ENCODE peak calls at places on chromosome 16, in six cellular contexts. One of them, this sample, is unnamed.

GRCh38 chr16:84072014-84072413 is 29.4 kb upstream of the SLC38A8 start:
- DNase-seq in IMR-90: peak; percentile 56
- DNase-seq in mesendoderm: no peak
- DNase-seq in neuronal stem cell: no peak
- DNase-seq in H9: no peak
- DNase-seq in H1: no peak
- DNase-seq in this sample: no peak

GRCh38 chr16:31023627-31024226 is 9.6 kb upstream of the STX4 start:
- DNase-seq in H9: no peak
- DNase-seq in IMR-90: no peak
- DNase-seq in H1: no peak
- DNase-seq in neuronal stem cell: no peak
- DNase-seq in mesendoderm: no peak
- DNase-seq in this sample: no peak

GRCh38 chr16:12573730-12574383 is 229.8 kb downstream of the CPPED1 start:
- DNase-seq in mesendoderm: peak; percentile 72
- DNase-seq in H1: peak; percentile 47
- DNase-seq in H9: peak; percentile 77
- DNase-seq in neuronal stem cell: peak; percentile 37
- DNase-seq in IMR-90: no peak
- DNase-seq in this sample: peak; percentile 18

GRCh38 chr16:84045001-84045817 is 2.6 kb upstream of the SLC38A8 start:
- DNase-seq in neuronal stem cell: peak; percentile 73
- DNase-seq in H1: no peak
- DNase-seq in H9: no peak
- DNase-seq in mesendoderm: peak; percentile 53
- DNase-seq in IMR-90: no peak
- DNase-seq in this sample: no peak

GRCh38 chr16:4611337-4612023 is 3.2 kb downstream of the UBALD1 start:
- DNase-seq in H1: no peak
- DNase-seq in neuronal stem cell: no peak
- DNase-seq in H9: no peak
- DNase-seq in mesendoderm: no peak
- DNase-seq in IMR-90: peak; percentile 41
- DNase-seq in this sample: peak; percentile 19

GRCh38 chr16:88378836-88379693 is 3.7 kb upstream of the ZNF469 start:
- DNase-seq in H9: no peak
- DNase-seq in H1: no peak
- DNase-seq in IMR-90: peak; percentile 35
- DNase-seq in neuronal stem cell: no peak
- DNase-seq in mesendoderm: no peak
- DNase-seq in this sample: no peak

GRCh38 chr16:8996891-8997290 is 33.2 kb upstream of the USP7 start:
- DNase-seq in mesendoderm: peak; percentile 40
- DNase-seq in H1: no peak
- DNase-seq in neuronal stem cell: no peak
- DNase-seq in IMR-90: no peak
- DNase-seq in H9: peak; percentile 49
- DNase-seq in this sample: no peak

GRCh38 chr16:20911361-20911760 is 10.8 kb downstream of the LYRM1 start:
- DNase-seq in neuronal stem cell: no peak
- DNase-seq in H1: no peak
- DNase-seq in H9: no peak
- DNase-seq in mesendoderm: no peak
- DNase-seq in IMR-90: peak; percentile 71
- DNase-seq in this sample: peak; percentile 50

GRCh38 chr16:61665512-61665911 is 370.7 kb downstream of the CDH8 start:
- DNase-seq in neuronal stem cell: no peak
- DNase-seq in IMR-90: no peak
- DNase-seq in mesendoderm: no peak
- DNase-seq in H9: no peak
- DNase-seq in H1: no peak
- DNase-seq in this sample: no peak

GRCh38 chr16:278863-279366 is 1.5 kb upstream of the ARHGDIG start:
- DNase-seq in mesendoderm: peak; percentile 72
- DNase-seq in H9: no peak
- DNase-seq in IMR-90: peak; percentile 17
- DNase-seq in H1: no peak
- DNase-seq in neuronal stem cell: no peak
- DNase-seq in this sample: peak; percentile 37

GRCh38 chr16:72924487-72924886 is 123.4 kb downstream of the ZFHX3 start:
- DNase-seq in H9: no peak
- DNase-seq in IMR-90: no peak
- DNase-seq in mesendoderm: no peak
- DNase-seq in neuronal stem cell: no peak
- DNase-seq in H1: no peak
- DNase-seq in this sample: no peak

GRCh38 chr16:90020260-90020837 is 1.1 kb upstream of the DBNDD1 start:
- DNase-seq in H9: no peak
- DNase-seq in mesendoderm: peak; percentile 45
- DNase-seq in IMR-90: peak; percentile 36
- DNase-seq in H1: no peak
- DNase-seq in neuronal stem cell: no peak
- DNase-seq in this sample: no peak

GRCh38 chr16:90019543-90020259 is 445 bp upstream of the DBNDD1 start:
- DNase-seq in neuronal stem cell: peak; percentile 62
- DNase-seq in IMR-90: peak; percentile 89
- DNase-seq in H1: no peak
- DNase-seq in H9: peak; percentile 70
- DNase-seq in mesendoderm: peak; percentile 75
- DNase-seq in this sample: peak; percentile 81

GRCh38 chr16:90020838-90021382 is 1.7 kb upstream of the DBNDD1 start:
- DNase-seq in IMR-90: peak; percentile 76
- DNase-seq in neuronal stem cell: no peak
- DNase-seq in mesendoderm: peak; percentile 71
- DNase-seq in H9: no peak
- DNase-seq in H1: no peak
- DNase-seq in this sample: no peak

GRCh38 chr16:90018297-90019200 is 707 bp downstream of the DBNDD1 start:
- DNase-seq in neuronal stem cell: no peak
- DNase-seq in H9: peak; percentile 57
- DNase-seq in IMR-90: no peak
- DNase-seq in mesendoderm: peak; percentile 43
- DNase-seq in H1: no peak
- DNase-seq in this sample: no peak

GRCh38 chr16:90019201-90019542 is at the start of gene DBNDD1:
- DNase-seq in H9: peak; percentile 47
- DNase-seq in neuronal stem cell: no peak
- DNase-seq in mesendoderm: no peak
- DNase-seq in IMR-90: no peak
- DNase-seq in H1: no peak
- DNase-seq in this sample: no peak
- H3K4ac ChIP-seq in H9: no peak within 1 kb of the TSS
- H3K4ac ChIP-seq in neuronal stem cell: peak within 1 kb of the TSS; percentile 53
- H3K4ac ChIP-seq in mesendoderm: peak within 1 kb of the TSS; percentile 26
- H3K4ac ChIP-seq in IMR-90: peak within 1 kb of the TSS; percentile 66
- H3K4ac ChIP-seq in H1: no peak within 1 kb of the TSS
- H3K4ac ChIP-seq in this sample: no peak within 1 kb of the TSS

GRCh38 chr16:58038219-58038641 is 12.7 kb downstream of the MMP15 start:
- DNase-seq in H1: no peak
- DNase-seq in IMR-90: no peak
- DNase-seq in H9: no peak
- DNase-seq in neuronal stem cell: no peak
- DNase-seq in mesendoderm: no peak
- DNase-seq in this sample: no peak
- H2BK15ac ChIP-seq in H1: no peak overlapping the region
- H2BK15ac ChIP-seq in IMR-90: no peak overlapping the region
- H2BK15ac ChIP-seq in H9: no peak overlapping the region
- H2BK15ac ChIP-seq in neuronal stem cell: no peak overlapping the region
- H2BK15ac ChIP-seq in mesendoderm: no peak overlapping the region
- H2BK15ac ChIP-seq in this sample: no peak overlapping the region

DNA sequence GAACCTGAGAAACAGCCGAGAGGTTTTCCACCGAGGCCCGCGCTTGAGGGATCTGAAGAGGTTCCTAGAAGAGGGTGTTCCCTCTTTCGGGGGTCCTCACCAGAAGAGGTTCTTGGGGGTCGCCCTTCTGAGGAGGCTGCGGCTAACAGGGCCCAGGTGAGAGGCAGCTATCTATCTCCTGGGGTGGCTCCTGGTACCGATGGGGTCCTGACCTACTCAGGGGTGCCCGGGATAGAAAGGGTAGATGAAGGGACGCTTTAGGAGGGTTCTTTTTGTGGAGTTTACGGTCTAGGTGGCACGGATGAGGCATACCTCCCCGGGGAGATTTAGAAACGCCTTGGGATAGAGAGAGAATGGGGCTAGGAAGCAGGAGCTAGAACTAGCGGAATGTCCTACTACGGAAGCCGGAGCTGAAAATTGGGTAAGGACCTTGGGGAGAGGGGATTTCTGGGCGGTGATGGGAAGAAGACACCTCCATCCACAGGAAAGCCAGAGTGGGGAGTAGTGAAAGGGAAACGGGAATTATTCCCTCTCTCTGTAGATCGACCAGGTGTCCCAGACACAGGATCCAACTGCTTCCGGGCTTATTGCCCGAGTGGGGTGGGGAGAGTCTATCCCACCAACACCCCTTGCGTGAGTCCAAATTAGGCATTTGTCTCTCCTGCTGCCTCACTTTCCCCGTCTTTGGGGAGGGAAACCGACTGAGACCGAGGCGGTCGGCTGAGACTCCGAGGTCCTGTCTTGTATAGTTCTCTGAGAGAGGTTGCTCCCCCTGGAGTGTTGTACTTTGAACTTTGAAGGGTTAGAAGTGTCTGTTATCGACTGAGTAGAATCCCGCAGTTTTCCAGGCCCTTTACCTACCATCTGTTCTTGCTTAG is 740 bp downstream of the RSPRY1 start:
- DNase-seq in H9: peak; percentile 28
- DNase-seq in mesendoderm: peak; percentile 77
- DNase-seq in neuronal stem cell: peak; percentile 29
- DNase-seq in IMR-90: no peak
- DNase-seq in H1: no peak
- DNase-seq in this sample: peak; percentile 60
- H2AK5ac ChIP-seq in H9: no peak overlapping the region
- H2AK5ac ChIP-seq in mesendoderm: no peak overlapping the region
- H2AK5ac ChIP-seq in neuronal stem cell: peak overlapping the region; percentile 64
- H2AK5ac ChIP-seq in IMR-90: peak overlapping the region; percentile 86
- H2AK5ac ChIP-seq in H1: no peak overlapping the region
- H2AK5ac ChIP-seq in this sample: no peak overlapping the region

DNA sequence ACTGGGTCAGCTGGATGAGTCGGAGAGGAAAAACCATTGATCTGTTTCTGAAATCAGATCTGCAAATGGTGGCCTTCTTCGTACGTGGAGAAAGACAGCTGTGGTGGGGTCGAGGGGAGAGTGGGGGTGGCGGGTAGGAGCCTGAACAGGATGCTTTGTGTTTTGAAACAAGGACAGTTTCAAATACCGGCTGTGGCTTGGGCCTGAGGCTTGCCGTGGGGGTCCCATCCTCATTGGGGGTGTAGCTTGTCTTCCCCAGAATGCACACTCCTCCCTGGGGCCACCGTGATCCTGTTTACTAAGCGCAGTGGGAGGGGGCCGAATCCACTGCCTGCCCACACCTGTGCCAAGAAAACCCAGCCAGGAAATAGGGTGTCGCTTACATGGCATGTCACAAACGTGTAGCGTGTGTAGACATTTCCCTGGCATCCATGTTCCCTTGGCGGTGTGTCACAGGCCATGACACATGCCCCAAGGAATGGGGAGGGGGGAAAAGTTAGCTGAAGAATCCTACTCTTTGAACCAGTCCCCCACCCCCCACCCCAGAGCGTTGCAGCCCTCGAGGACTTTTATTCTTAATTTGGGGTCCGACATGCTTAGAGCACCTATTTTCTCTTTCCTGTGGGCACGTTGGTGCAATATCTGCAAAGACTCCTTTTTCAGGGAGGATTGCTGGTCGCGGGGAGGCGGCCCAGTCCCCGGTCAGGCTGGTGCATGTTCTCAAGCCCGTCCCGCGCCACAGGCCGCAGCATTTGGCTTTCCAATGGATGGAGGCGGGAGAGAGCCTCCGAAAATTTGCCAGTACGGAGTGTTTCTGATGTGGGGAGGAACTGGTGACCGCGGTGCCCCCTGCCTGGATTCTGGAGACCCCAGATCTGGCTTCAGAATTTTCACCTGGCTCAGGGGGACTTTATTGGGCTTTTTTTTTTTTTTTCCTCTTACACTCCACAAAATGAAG is 2.0 kb downstream of the CMIP start:
- DNase-seq in H1: no peak
- DNase-seq in neuronal stem cell: no peak
- DNase-seq in H9: no peak
- DNase-seq in mesendoderm: peak; percentile 66
- DNase-seq in IMR-90: peak; percentile 51
- DNase-seq in this sample: peak; percentile 52
- H3K4ac ChIP-seq in H1: no peak overlapping the region
- H3K4ac ChIP-seq in neuronal stem cell: no peak overlapping the region
- H3K4ac ChIP-seq in H9: no peak overlapping the region
- H3K4ac ChIP-seq in mesendoderm: no peak overlapping the region
- H3K4ac ChIP-seq in IMR-90: peak overlapping the region; percentile 75
- H3K4ac ChIP-seq in this sample: no peak overlapping the region

DNA sequence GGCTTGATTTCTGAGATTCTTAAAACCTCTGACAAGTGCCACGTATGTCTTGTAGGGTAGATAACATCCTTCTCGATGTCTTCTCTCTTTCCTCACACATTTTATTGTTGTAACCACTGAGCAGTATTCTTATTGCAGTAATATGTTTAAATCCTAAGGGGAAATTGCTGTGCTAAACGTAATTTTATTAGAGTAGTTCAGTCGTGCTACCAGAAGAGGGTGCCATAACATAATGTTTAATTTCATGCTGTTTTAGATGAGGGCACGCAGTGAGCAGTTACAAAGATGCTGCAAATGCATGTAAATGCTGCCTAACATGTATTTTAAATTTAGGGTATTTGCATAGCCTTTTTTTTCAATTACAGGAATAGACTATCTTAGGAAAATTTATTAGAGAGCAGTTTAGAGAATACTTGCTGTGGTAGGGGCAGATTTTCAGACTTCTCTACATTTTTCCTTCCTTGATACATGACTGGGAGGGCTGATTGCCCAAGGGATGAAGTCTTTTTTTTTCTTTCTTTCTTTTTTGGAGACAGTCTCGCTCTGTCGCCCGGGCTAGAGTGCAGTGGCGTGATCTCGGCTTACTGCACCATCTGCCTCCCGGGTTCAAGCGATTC is 51.7 kb downstream of the GAN start:
- DNase-seq in IMR-90: peak; percentile 59
- DNase-seq in H9: no peak
- DNase-seq in H1: no peak
- DNase-seq in mesendoderm: peak; percentile 34
- DNase-seq in neuronal stem cell: peak; percentile 21
- DNase-seq in this sample: peak; percentile 52
- H2BK15ac ChIP-seq in IMR-90: no peak overlapping the region
- H2BK15ac ChIP-seq in H9: no peak overlapping the region
- H2BK15ac ChIP-seq in H1: no peak overlapping the region
- H2BK15ac ChIP-seq in mesendoderm: no peak overlapping the region
- H2BK15ac ChIP-seq in neuronal stem cell: no peak overlapping the region
- H2BK15ac ChIP-seq in this sample: no peak overlapping the region

This sample was measured in mesenchymal stem cell.